ENCODE peak calls at places on chromosome X, in nine cellular contexts. W, R, N, D, F, C, U, J and Z are unnamed samples.

GRCh38 chrX:7201481-7201880 is 53.5 kb upstream of the PUDP start:
- DNase-seq in F (no peak), W (no peak), U (no peak), D (no peak), R (no peak), C (no peak), N (no peak), J (no peak), Z (no peak)

GRCh38 chrX:38249965-38250364 is 29.3 kb upstream of the SRPX start:
- DNase-seq in D (no peak), C (no peak), N (no peak), W (no peak), F (peak), J (no peak), R (no peak), U (no peak), Z (no peak)

GRCh38 chrX:135185795-135186443 is 14.7 kb upstream of the CT55 start:
- DNase-seq in R (no peak), D (peak), J (peak), F (peak), U (no peak), C (no peak), W (no peak), N (no peak), Z (peak)

GRCh38 chrX:21655901-21656586 is 2.1 kb downstream of the KLHL34 start:
- DNase-seq in R (no peak), D (peak), N (no peak), C (no peak), W (peak), F (no peak), J (no peak), U (no peak), Z (no peak)

GRCh38 chrX:117376460-117376859 is 740.1 kb downstream of the KLHL13 start:
- DNase-seq in N (no peak), J (peak), U (no peak), W (no peak), R (no peak), C (no peak), D (no peak), F (no peak), Z (peak)

GRCh38 chrX:132463411-132463810 is 25.4 kb downstream of the MBNL3 start:
- DNase-seq in F (no peak), W (no peak), N (no peak), D (peak), R (peak), J (peak), U (no peak), C (no peak), Z (no peak)

GRCh38 chrX:130975947-130976346 is 72.9 kb upstream of the ENOX2 start:
- DNase-seq in R (no peak), C (no peak), U (no peak), J (peak), F (peak), N (peak), W (no peak), D (peak), Z (peak)

GRCh38 chrX:66046612-66047235 is 6.8 kb upstream of the VSIG4 start:
- DNase-seq in R (peak), C (no peak), N (no peak), D (peak), F (no peak), W (no peak), J (no peak), U (no peak), Z (no peak)

GRCh38 chrX:68829594-68830485 is 1.0 kb downstream of the EFNB1 start:
- DNase-seq in F (peak), U (no peak), D (peak), R (peak), W (no peak), N (no peak), C (peak), J (peak), Z (no peak)

GRCh38 chrX:21225643-21226042 is 148.6 kb upstream of the CNKSR2 start:
- DNase-seq in R (no peak), N (no peak), C (no peak), F (no peak), D (no peak), U (no peak), W (no peak), J (no peak), Z (no peak)

GRCh38 chrX:72050011-72050410 is 81.7 kb downstream of the RTL5 start:
- DNase-seq in J (no peak), R (no peak), N (no peak), C (no peak), D (no peak), U (no peak), W (no peak), F (no peak), Z (no peak)

GRCh38 chrX:64642482-64642881 is 247.2 kb upstream of the MTMR8 start:
- DNase-seq in C (no peak), D (no peak), N (no peak), J (no peak), F (no peak), R (no peak), W (no peak), U (no peak), Z (no peak)

GRCh38 chrX:45077748-45078424 is 122.8 kb downstream of the DIPK2B start:
- DNase-seq in J (no peak), F (no peak), U (no peak), C (no peak), R (no peak), W (no peak), N (no peak), D (peak), Z (no peak)

GRCh38 chrX:44162964-44163475 is 180.5 kb downstream of the EFHC2 start:
- DNase-seq in W (no peak), R (no peak), D (no peak), F (no peak), N (no peak), C (no peak), J (no peak), U (no peak), Z (no peak)

GRCh38 chrX:13177921-13178320 is 133.5 kb upstream of the FAM9C start:
- DNase-seq in N (no peak), R (no peak), C (no peak), J (no peak), D (no peak), F (no peak), U (no peak), W (no peak), Z (no peak)

GRCh38 chrX:117892469-117892868 is 224.1 kb downstream of the KLHL13 start:
- DNase-seq in R (no peak), D (no peak), F (no peak), C (no peak), W (no peak), N (no peak), J (no peak), U (no peak), Z (no peak)

GRCh38 chrX:38627683-38628082 is 66.3 kb downstream of the TSPAN7 start:
- DNase-seq in F (peak), W (no peak), N (peak), U (no peak), R (no peak), D (peak), C (no peak), J (peak), Z (peak)

GRCh38 chrX:119507206-119507605 is 39.0 kb downstream of the SLC25A5 start:
- DNase-seq in N (no peak), U (no peak), D (no peak), F (no peak), R (no peak), W (no peak), C (no peak), J (no peak), Z (no peak)

GRCh38 chrX:107272431-107272921 is 66.1 kb downstream of the DNAAF6 start:
- DNase-seq in D (peak), R (no peak), F (no peak), J (peak), C (no peak), W (no peak), U (no peak), N (no peak), Z (no peak)
- TF ChIP-seq CTCF in D (no peak), R (peak), F (no peak), J (peak), C (no peak), W (no peak), U (no peak), N (no peak), Z (no peak)

DNA sequence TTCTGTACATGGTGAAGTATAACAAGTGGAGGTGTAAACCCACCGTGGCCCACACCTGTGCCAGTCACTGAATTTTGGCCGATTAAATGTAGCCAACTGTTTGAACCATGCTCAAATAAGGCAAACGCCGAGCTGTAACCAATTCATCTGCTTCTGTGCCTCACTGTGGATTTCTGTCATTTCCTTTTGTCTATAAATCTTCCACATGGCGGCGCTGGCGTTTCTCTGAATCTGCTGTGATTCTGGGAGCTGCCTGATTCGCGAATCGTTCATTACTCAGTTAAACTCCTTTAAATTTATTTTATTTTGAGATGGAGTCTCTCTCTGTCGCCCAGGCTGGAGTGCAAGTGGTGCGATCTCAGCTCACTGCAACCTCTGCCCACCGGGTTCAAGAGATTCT is 19.2 kb downstream of the SUPT20HL2 start:
- DNase-seq in D (no peak), U (no peak), J (peak), R (no peak), W (no peak), F (peak), N (peak), C (no peak), Z (no peak)
- TF ChIP-seq CTCF in D (no peak), U (no peak), J (peak), R (no peak), W (no peak), F (peak), N (no peak), C (no peak), Z (peak)

DNA sequence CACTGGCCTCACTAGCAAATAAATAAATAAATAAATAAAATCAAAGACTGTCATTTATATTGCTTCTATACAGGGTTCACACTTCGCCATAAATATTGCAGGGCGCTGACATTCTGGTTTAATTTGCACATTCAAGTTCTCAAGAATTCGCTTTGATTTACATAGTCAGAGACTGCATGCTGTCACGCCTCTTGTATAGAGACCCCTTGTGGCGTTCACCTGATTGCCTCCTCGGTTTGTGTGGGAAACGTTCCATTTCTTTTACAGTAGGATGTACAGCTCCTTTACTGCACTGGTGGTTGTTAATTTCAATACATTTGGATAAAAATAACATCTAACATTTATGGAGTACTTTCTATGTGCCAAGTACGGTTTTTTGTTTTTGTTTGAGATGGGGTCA is 71.3 kb upstream of the ADGRG2 start:
- DNase-seq in N (no peak), W (no peak), C (no peak), D (no peak), U (no peak), F (no peak), R (no peak), J (no peak), Z (no peak)
- TF ChIP-seq CTCF in N (no peak), W (no peak), C (no peak), D (no peak), U (no peak), F (no peak), R (no peak), J (no peak), Z (no peak)

GRCh38 chrX:1480082-1480785 is 27.5 kb upstream of the ASMTL start:
- DNase-seq in R (peak), U (no peak), W (peak), F (no peak), C (no peak), N (no peak), D (no peak), J (no peak), Z (no peak)

GRCh38 chrX:1483843-1484637 is 31.3 kb upstream of the ASMTL start:
- DNase-seq in U (no peak), W (peak), R (peak), D (no peak), F (no peak), C (no peak), J (no peak), N (no peak), Z (no peak)

GRCh38 chrX:1484638-1485019 is 31.9 kb upstream of the ASMTL start:
- DNase-seq in F (no peak), C (no peak), R (no peak), W (no peak), D (no peak), N (no peak), J (no peak), U (no peak), Z (no peak)

GRCh38 chrX:1485033-1485432 is 32.3 kb upstream of the ASMTL start:
- DNase-seq in J (no peak), C (no peak), W (peak), U (no peak), R (peak), D (no peak), N (no peak), F (no peak), Z (no peak)

GRCh38 chrX:1481636-1482529 is 29.2 kb upstream of the ASMTL start:
- DNase-seq in D (peak), C (no peak), J (peak), N (peak), U (no peak), R (peak), W (peak), F (peak), Z (peak)
- TF ChIP-seq CTCF in D (no peak), C (no peak), J (no peak), N (no peak), U (no peak), R (no peak), W (peak), F (no peak), Z (no peak)

GRCh38 chrX:14630724-14631123 is 101.4 kb downstream of the GLRA2 start:
- DNase-seq in D (no peak), W (no peak), R (no peak), N (no peak), J (no peak), U (no peak), F (no peak), C (no peak), Z (no peak)
- TF ChIP-seq CTCF in D (no peak), W (no peak), R (no peak), N (no peak), J (no peak), U (no peak), F (no peak), C (no peak), Z (no peak)

GRCh38 chrX:57817302-57817701 is 93.0 kb downstream of the ZXDA start:
- DNase-seq in C (no peak), N (no peak), J (no peak), R (no peak), W (no peak), U (no peak), F (peak), D (no peak), Z (no peak)
- TF ChIP-seq CTCF in C (peak), N (peak), J (no peak), R (no peak), W (peak), U (no peak), F (peak), D (peak), Z (peak)